ENCODE peak calls at places on chromosome 5, in five cellular contexts. K, N, M, F and X are unnamed samples.
A peak's percentile ranks its signal among the peaks of the same experiment; 100 is the strongest.

GRCh38 chr5:123949043-123949804 is 437.2 kb downstream of the CSNK1G3 start:
- DNase-seq in F (no peak), N (no peak), K (no peak), M (no peak), X (no peak)

GRCh38 chr5:173010547-173011464 is 27.2 kb downstream of the ATP6V0E1 start:
- DNase-seq in K (no peak), F (peak; percentile 37), N (peak; percentile 76), M (peak; percentile 53), X (no peak)

GRCh38 chr5:131983244-131983771 is 28.1 kb downstream of the ACSL6 start:
- DNase-seq in F (no peak), M (no peak), K (no peak), N (no peak), X (no peak)

GRCh38 chr5:40378431-40379175 is 301.1 kb upstream of the PTGER4 start:
- DNase-seq in K (no peak), F (no peak), N (no peak), M (no peak), X (no peak)

GRCh38 chr5:146731909-146732659 is 146.5 kb downstream of the PPP2R2B start:
- DNase-seq in F (no peak), K (no peak), M (no peak), N (no peak), X (peak; percentile 53)

GRCh38 chr5:158498959-158499679 is 600.6 kb downstream of the EBF1 start:
- DNase-seq in K (no peak), F (no peak), N (no peak), M (peak; percentile 33), X (no peak)

GRCh38 chr5:463301-463700 is 20.3 kb downstream of the EXOC3 start:
- DNase-seq in F (no peak), M (no peak), N (no peak), K (no peak), X (no peak)

GRCh38 chr5:150587830-150588494 is 52.5 kb upstream of the SYNPO start:
- DNase-seq in M (no peak), F (no peak), N (no peak), K (no peak), X (no peak)

GRCh38 chr5:83256091-83256775 is 178.9 kb downstream of the XRCC4 start:
- DNase-seq in N (no peak), F (no peak), M (no peak), K (no peak), X (no peak)

GRCh38 chr5:1152771-1153282 is 41.0 kb upstream of the SLC12A7 start:
- DNase-seq in K (no peak), F (no peak), N (no peak), M (no peak), X (no peak)

GRCh38 chr5:167290478-167290877 is 1001.0 kb upstream of the WWC1 start:
- DNase-seq in K (no peak), F (no peak), N (no peak), M (no peak), X (no peak)

GRCh38 chr5:167295686-167296015 is 995.8 kb upstream of the WWC1 start:
- DNase-seq in K (no peak), N (no peak), M (no peak), F (no peak), X (no peak)

GRCh38 chr5:167296056-167296455 is 995.4 kb upstream of the WWC1 start:
- DNase-seq in M (no peak), F (no peak), N (no peak), K (no peak), X (no peak)

GRCh38 chr5:167296680-167297079 is 994.8 kb upstream of the WWC1 start:
- DNase-seq in N (no peak), K (no peak), M (no peak), F (no peak), X (no peak)

DNA sequence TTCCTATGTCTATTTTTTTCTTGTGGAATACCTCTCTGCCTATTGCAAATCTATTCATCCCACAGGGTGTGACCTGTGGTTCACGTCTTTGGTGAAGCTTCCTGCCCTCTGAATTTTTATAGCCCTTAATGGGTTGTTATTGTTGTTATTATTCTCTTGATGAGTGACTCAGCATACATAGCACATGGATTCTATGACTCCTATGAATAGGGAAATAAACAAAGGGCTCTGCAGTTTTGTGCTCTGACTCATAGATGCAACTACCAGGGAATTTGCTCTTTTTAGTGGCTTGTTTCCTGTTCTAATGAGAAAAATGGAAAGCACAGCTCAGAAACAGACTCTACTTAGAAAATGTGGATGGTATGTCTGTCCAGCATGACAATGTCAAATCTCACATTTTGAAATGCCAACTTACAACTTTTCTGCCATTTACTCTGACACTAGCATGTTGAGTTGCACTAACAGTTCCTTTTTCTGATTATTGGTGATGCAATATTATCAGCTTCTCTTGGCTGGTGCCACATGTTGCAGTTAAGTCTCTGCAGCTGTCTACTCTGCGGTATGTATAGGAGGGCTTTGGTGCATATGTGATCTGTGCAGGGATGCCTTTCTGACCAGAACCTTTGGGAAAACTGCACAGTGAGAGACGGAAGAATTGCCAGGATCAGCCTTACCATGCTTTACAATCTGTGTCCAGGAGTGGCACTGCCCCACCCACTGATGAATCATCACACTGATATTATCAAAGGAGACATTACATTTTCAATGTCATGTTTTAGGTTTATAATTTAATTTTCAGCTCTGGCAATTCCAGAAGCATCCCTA is 996.4 kb upstream of the WWC1 start:
- DNase-seq in N (no peak), M (no peak), K (no peak), F (peak; percentile 55), X (peak; percentile 80)
- H3K4me3 ChIP-seq in N (no peak overlapping the region), M (no peak overlapping the region), K (no peak overlapping the region), F (no peak overlapping the region), X (no peak overlapping the region)

GRCh38 chr5:141208478-141208877 is at the start of gene PCDHB12:
- DNase-seq in M (peak; percentile 9), N (peak; percentile 59), K (no peak), F (no peak), X (no peak)
- TF ChIP-seq CTCF in M (no peak), N (peak; percentile 43), K (no peak), F (no peak), X (no peak)

DNA sequence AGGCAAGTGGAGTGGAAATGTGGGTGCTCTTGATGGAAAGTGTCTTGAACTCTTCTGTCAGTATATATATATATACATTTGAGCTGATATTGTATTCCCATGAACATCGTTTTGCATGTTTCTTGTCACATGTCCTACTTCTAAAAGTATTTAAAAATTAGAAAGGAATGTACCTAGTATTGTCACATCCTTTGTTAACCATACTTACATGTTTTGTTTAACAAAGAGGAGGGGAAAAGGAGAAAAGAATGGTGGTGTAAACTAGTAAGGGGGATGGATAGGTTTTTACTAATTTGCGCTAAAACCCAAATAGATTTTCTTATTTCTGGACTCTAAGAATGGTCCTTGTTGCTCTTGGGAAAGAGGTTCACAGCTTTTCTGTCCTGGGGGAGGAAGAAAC is 181.7 kb downstream of the GOLPH3 start:
- DNase-seq in K (no peak), M (no peak), F (no peak), N (no peak), X (no peak)
- H3K4me3 ChIP-seq in K (no peak overlapping the region), M (no peak overlapping the region), F (no peak overlapping the region), N (no peak overlapping the region), X (no peak overlapping the region)

GRCh38 chr5:34001231-34001935 is 6.5 kb downstream of the AMACR start:
- DNase-seq in N (no peak), F (peak; percentile 63), M (no peak), K (no peak), X (no peak)

GRCh38 chr5:33994845-33995244 is 10.4 kb upstream of the SLC45A2 start:
- DNase-seq in N (no peak), F (no peak), K (no peak), M (no peak), X (peak; percentile 52)

GRCh38 chr5:33999986-34000385 is 7.9 kb downstream of the AMACR start:
- DNase-seq in M (no peak), N (no peak), K (no peak), F (no peak), X (no peak)

GRCh38 chr5:33992864-33993263 is 8.4 kb upstream of the SLC45A2 start:
- DNase-seq in N (no peak), F (no peak), M (no peak), K (no peak), X (no peak)

GRCh38 chr5:33997331-33997983 is 10.4 kb downstream of the AMACR start:
- DNase-seq in N (peak; percentile 51), F (peak; percentile 55), K (peak; percentile 23), M (peak; percentile 78), X (peak; percentile 59)
- TF ChIP-seq CTCF in N (peak; percentile 41), F (peak; percentile 57), K (peak; percentile 47), M (peak; percentile 49), X (peak; percentile 59)

GRCh38 chr5:64015824-64016223 is 53.6 kb upstream of the HTR1A start:
- DNase-seq in F (no peak), K (no peak), M (no peak), N (no peak), X (no peak)

GRCh38 chr5:64019746-64020145 is 57.5 kb upstream of the HTR1A start:
- DNase-seq in M (no peak), N (no peak), F (no peak), K (no peak), X (no peak)
- H3K4me3 ChIP-seq in M (no peak overlapping the region), N (no peak overlapping the region), F (no peak overlapping the region), K (no peak overlapping the region), X (no peak overlapping the region)

DNA sequence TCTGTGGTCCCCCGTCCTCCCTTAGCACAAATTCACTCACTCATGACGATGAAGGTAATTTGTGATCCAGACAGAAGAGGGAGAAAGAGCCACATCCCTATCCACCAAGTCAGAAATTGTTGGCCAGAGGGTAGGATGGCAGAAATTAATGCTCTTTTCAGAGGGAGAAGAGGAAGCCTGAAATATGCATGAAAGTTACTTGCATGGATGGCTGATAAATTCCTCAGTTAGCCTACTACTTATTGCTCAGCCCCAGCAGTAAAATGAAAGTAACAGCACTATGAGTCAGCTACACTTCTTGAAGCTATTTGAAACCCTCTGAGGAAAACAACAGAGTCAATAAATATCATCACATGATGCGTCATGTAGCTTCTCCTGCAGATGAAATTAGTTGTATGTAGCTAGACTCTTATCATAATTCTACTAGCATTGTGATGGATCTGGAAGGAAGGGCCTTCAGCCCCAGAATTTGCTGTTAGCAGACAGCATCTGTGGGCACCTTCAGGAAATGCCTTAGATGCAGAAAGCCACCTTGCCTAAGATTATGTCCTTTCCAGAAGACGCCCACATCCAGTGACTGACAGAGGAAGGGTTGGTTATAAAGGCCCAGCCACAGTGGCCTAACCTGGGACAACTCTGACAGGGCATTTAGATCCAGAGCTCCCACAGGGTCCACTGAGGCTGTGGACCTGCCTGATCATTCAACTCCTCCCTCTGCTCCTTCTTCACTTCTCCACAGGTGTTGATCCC is 81.2 kb upstream of the CCDC112 start:
- DNase-seq in K (no peak), N (no peak), M (no peak), F (no peak), X (peak; percentile 93)
- TF ChIP-seq CTCF in K (no peak), N (no peak), M (no peak), F (peak; percentile 21), X (peak; percentile 53)

DNA sequence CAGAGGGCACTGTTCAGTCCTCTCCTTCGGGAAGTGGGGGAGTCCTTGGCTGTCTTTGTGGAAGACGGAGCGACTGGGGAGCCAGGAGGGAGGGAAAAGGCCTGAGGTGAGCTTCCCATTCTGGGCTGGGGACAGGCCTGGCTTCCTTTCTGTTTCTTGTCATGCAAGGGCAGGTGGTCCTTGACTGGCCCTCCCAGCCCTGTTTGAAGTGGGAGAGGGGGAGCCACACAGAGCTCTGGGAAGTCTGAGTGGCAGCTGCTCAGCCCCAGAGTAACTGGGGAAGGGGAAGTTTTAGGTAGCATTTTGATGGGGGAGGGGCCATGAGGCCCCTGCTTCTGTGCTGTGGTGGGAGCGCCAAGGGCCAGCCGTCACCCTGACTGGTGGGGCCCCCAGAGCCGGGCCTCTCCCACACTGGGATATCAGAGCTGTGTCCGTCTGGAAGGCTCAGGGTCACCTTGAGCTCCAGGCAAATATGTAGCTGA is 6.5 kb downstream of the UNC5A start:
- DNase-seq in F (no peak), M (no peak), N (no peak), K (no peak), X (no peak)
- H3K4me3 ChIP-seq in F (no peak overlapping the region), M (no peak overlapping the region), N (no peak overlapping the region), K (no peak overlapping the region), X (no peak overlapping the region)

GRCh38 chr5:11619339-11620028 is 284.8 kb downstream of the CTNND2 start:
- DNase-seq in M (no peak), N (no peak), F (no peak), K (no peak), X (no peak)
- TF ChIP-seq CTCF in M (peak; percentile 13), N (no peak), F (no peak), K (no peak), X (no peak)